ENCODE peak calls at places on chromosomes 11 and 22, in four cellular contexts. A is K562, Z is H1, L is GM12878. P is an unnamed sample.

GRCh38 chr11:61587541-61587941 is 6.7 kb upstream of the SYT7 start:
- DNase-seq in Z (peak; percentile 81), A (peak; percentile 44), L (no peak), P (no peak)

GRCh38 chr11:15580056-15580774 is 465.5 kb downstream of the INSC start:
- DNase-seq in Z (no peak), A (peak; percentile 48), L (no peak), P (no peak)

GRCh38 chr11:46183819-46184218 is 62.6 kb upstream of the PHF21A start:
- DNase-seq in Z (no peak), A (no peak), L (no peak), P (no peak)

GRCh38 chr11:74196781-74197486 is 25.8 kb downstream of the PPME1 start:
- DNase-seq in A (no peak), L (no peak), Z (no peak), P (no peak)

GRCh38 chr22:41557401-41558240 is 3.2 kb upstream of the CSDC2 start:
- DNase-seq in A (peak; percentile 53), L (no peak), Z (peak; percentile 58), P (no peak)

GRCh38 chr22:49297286-49297870 is 530.3 kb downstream of the BRD1 start:
- DNase-seq in L (no peak), A (no peak), Z (peak; percentile 34), P (no peak)

GRCh38 chr22:33909075-33909458 is 11.2 kb downstream of the LARGE1 start:
- DNase-seq in L (no peak), A (no peak), Z (no peak), P (no peak)

GRCh38 chr22:49768077-49768476 is 59.6 kb downstream of the BRD1 start:
- DNase-seq in A (no peak), L (no peak), Z (no peak), P (no peak)

GRCh38 chr11:9498457-9499078 is 37.8 kb downstream of the ZNF143 start:
- DNase-seq in A (no peak), L (no peak), Z (no peak), P (no peak)

GRCh38 chr22:32031466-32031865 is 11.6 kb upstream of the SLC5A1 start:
- DNase-seq in A (no peak), L (no peak), Z (no peak), P (no peak)

DNA sequence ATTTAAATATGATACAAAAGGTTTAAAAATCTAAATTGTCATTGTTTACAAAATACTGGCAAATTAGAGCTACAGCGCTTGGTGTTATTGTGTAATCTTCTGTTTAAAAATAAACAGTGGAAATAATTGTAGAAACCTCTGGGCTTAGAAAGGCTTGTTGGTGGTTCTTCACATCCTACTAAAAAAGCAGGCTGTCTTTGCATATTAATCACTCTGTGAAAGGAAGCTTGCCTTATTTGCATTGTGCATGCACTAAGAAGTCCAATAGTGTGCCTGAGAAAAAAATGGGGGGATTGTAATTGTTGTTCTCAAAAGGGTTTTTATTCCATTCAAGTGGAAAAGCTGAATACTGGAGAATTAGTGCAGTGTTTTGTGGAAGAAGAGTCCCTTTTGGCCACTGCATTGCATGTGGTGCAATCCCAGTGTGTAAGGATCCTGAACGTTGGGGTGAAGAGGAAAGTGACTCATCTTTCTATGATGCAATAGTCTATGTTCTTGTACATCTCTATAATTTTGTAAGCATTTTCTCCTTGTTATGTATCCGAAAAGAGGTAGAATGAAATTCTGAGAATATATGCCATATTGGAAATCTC is 16.5 kb downstream of the NCAM1 start:
- DNase-seq in L (no peak), A (no peak), Z (no peak), P (no peak)
- TF ChIP-seq EGR1 in L (no peak), A (no peak), Z (no peak), P (no peak)

DNA sequence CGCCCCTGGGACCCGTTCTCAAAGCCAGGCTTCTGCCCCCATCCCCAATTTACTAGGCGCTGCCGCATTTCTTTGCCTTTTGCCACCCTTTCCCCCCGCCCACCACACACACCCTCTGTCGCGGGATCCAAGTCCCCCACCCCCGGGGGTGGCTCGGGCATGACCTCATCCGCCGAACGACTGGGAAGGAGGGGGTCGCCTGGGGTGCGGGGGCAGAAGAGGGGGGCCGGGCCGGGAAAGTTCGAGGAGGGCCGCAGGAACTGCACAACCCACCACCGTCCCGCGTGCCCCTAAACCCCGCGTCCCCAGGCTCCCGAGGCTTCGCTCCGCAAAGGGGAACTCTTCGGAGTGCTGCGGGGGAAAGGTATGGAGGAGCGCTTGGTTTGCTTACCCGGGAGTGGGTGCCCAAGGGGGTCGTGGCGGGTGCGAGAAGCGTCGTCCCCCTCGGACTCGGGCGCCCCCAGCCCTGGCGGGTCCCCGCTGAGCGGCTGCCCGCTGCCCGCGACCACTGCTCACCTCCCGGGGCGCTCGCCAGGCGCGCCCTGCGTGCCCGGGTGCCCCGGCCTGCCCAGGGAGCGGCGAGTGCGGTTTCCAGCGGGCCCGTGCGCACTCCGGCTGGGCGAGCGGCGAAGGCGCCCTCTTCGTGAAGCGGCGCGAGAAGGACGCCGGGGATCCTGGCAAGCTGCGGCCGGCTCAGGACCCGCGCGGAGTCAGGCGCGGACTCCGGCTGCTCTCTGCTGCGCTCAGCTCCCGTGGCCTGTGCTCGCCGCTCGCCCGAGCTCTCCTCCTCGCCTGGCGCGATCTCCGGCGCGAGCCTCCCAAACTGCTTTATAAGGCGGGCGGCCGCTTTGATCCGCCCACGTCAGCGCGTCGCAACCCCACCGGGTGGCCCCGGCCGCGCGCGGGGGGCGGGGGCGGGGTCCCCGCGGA is 3.9 kb upstream of the WNT11 start:
- DNase-seq in L (no peak), A (no peak), Z (peak; percentile 62), P (no peak)
- TF ChIP-seq EGR1 in L (no peak), A (no peak), Z (peak; percentile 84), P (peak; percentile 79)

DNA sequence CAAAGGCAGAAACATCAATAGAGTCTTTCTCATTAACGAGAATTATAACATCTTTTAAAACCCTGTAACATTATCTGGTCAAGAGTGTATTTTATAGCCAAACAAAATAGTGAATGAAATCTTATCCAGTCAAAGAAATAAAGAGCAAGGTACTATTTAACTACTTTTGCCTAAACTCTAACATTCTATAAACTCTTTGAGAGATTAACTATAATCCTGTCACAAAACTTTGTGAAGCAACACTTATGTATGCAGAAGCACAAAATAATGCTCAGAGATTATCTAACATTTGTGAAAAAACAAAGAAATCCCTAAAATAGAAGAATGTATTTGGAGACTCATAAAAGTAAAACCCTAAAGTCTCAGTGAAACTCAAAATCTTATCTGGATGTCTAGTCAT is 124.4 kb upstream of the LUZP2 start:
- DNase-seq in Z (no peak), L (no peak), A (no peak), P (no peak)
- TF ChIP-seq EGR1 in Z (no peak), L (no peak), A (no peak), P (no peak)

DNA sequence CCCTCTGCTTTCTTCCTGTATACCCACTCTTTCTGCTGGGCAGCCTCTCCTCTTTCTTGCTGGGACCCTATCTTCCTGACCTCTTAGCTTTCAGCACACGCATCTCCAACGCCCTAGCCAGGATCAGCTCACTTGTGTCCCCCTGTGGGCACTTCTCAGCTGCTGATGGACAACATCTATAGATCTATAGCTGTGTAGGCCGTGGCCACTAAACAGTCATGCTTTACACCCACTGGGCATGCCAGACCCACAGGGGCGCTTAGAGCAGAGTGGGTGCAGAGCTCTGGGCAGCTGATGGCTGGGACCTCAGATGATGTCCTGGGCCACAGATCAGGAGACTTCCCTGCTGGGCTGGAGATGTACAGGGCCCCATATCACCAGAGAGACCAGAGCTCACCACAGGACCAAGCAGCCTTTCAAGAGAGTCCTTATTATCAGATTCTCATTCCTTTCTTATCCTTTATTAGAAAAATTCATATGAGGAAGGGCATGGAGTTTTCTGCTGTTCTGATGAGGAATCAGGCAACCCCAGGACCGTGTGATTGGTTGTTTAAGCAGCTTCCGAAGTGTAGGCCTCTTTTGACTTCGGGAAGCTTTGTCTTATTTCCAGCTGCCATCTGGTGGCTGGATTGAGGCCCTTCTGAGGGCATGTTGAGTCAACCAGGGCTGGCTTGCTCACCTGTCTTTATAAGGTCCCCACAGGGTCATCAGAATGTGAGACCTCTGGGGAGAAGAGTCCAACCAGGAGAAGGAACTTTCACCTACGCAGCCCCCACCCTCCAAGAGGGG is 60.5 kb downstream of the OSBP2 start:
- DNase-seq in A (peak; percentile 55), Z (peak; percentile 64), L (no peak), P (peak; percentile 66)
- TF ChIP-seq EGR1 in A (no peak), Z (no peak), L (no peak), P (no peak)

GRCh38 chr11:100865443-100865842 is 178.4 kb downstream of the ARHGAP42 start:
- DNase-seq in L (no peak), Z (no peak), A (no peak), P (no peak)

GRCh38 chr11:100869328-100869727 is 182.2 kb downstream of the ARHGAP42 start:
- DNase-seq in L (no peak), A (no peak), Z (no peak), P (no peak)

GRCh38 chr11:100863080-100863581 is 176.0 kb downstream of the ARHGAP42 start:
- DNase-seq in L (peak; percentile 49), A (peak; percentile 26), Z (no peak), P (no peak)

GRCh38 chr11:100867601-100868000 is 180.5 kb downstream of the ARHGAP42 start:
- DNase-seq in A (no peak), Z (no peak), L (no peak), P (no peak)

DNA sequence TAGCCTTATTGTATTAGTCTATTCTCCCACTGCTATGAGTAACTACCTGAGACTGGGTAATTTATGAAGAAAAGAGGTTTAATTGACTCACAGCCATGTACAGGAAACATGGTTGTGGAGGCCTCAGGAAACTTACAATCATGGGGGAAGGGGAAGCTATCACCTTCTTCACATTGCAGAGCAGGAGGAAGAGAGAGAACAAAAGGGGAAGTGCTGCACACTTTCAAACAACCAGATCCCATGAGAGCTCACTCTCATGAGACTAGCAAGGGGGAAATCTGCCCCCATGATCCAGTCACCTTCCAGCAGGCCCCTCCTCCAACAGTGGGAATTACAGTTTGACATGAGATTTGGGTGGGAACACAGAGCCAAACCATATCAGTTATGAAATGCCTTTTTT is 179.4 kb downstream of the ARHGAP42 start:
- DNase-seq in Z (no peak), A (no peak), L (no peak), P (no peak)
- TF ChIP-seq EGR1 in Z (no peak), A (no peak), L (no peak), P (no peak)

DNA sequence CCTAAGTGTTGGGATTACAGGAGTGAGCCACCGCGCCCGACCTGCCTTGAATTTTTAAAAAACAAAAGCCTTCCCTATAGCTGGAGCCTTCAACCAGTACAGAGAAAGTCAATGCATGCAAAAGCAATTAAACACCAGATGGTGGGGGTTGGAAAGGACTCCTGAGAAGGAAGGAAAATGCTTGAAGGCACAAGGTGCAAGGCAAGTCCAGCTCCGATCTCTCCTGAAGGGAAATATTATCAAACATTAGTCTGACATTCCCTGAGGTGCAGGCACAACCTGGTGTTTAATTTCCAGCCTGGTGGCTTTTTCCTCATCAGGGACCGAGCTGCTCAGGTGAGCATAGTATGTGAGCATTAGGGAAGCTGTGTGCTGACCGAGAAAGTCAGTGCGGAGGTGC is 12.9 kb upstream of the RAPSN start:
- DNase-seq in A (no peak), Z (no peak), L (no peak), P (no peak)
- TF ChIP-seq EGR1 in A (no peak), Z (no peak), L (no peak), P (no peak)

DNA sequence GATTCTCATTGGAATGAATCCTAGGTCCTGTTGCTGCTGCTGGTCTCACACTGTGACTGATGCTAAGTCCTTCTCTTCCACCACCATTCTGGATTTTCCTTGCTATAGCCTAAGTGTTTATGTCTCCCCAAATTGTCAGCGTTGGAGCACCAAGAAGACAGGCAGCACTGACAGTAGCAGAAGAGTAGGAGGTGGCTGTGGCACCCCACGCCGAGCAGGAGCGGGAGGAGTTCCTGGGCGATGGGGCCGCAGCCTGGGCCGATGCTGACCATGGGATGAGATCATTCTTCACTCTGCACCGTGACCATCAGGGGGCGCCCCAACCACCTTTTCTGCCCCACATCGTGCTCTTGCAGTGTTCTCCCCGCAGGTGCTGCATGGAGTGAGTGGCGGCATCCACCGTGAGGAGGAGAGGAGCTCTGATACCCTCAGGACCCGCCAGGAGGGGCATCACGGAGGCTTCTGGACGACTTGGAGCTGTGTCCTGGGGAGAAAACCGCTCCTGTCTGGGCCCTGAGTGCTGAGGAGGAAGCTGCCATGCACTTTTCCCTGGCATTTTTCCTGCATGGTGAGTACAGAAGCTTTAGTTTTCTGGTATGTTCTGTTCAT is 57.0 kb downstream of the LRRC74B start:
- DNase-seq in Z (peak; percentile 96), L (no peak), A (peak; percentile 100), P (peak; percentile 71)
- TF ChIP-seq EGR1 in Z (peak; percentile 21), L (no peak), A (no peak), P (no peak)

P was measured in HCT116.